ENCODE peak calls at places on chromosomes 11 and 22, in ten cellular contexts. I, W, L, S, J, C, Z, Y, T and D are unnamed samples.

GRCh38 chr11:15845261-15845660 is 511.1 kb downstream of the SOX6 start:
- DNase-seq in C (no peak), Z (no peak), L (no peak), W (peak), J (peak), S (peak), Y (no peak), I (no peak), T (no peak), D (no peak)

GRCh38 chr11:83682645-83682973 is 396.4 kb upstream of the CCDC90B start:
- DNase-seq in S (no peak), W (no peak), L (no peak), C (no peak), I (no peak), T (no peak), J (no peak), Z (no peak), Y (no peak), D (no peak)

GRCh38 chr22:40289991-40290459 is 56.3 kb upstream of the ADSL start:
- DNase-seq in Y (no peak), Z (no peak), J (no peak), C (no peak), S (no peak), W (no peak), L (no peak), I (no peak), T (no peak), D (no peak)

GRCh38 chr22:22692707-22693530 is 48.5 kb downstream of the GGTLC2 start:
- DNase-seq in S (peak), Z (no peak), L (no peak), I (no peak), C (peak), T (peak), W (peak), J (peak), Y (no peak), D (no peak)

GRCh38 chr22:40668611-40669390 is 10.5 kb upstream of the MCHR1 start:
- DNase-seq in T (peak), C (no peak), L (peak), S (no peak), Y (no peak), I (peak), J (no peak), Z (peak), W (peak), D (peak)

GRCh38 chr11:115193931-115194797 is 310.1 kb downstream of the CADM1 start:
- DNase-seq in L (no peak), C (no peak), Z (no peak), T (no peak), I (no peak), J (no peak), W (no peak), Y (no peak), S (no peak), D (no peak)

GRCh38 chr11:8699903-8700302 is 17.3 kb downstream of the RPL27A start:
- DNase-seq in I (no peak), L (no peak), Y (no peak), S (no peak), W (peak), J (peak), C (no peak), Z (no peak), T (peak), D (no peak)

GRCh38 chr22:28181332-28181731 is 262.3 kb upstream of the PITPNB start:
- DNase-seq in Z (no peak), I (peak), T (peak), L (no peak), C (no peak), W (no peak), Y (no peak), J (no peak), S (no peak), D (no peak)

DNA sequence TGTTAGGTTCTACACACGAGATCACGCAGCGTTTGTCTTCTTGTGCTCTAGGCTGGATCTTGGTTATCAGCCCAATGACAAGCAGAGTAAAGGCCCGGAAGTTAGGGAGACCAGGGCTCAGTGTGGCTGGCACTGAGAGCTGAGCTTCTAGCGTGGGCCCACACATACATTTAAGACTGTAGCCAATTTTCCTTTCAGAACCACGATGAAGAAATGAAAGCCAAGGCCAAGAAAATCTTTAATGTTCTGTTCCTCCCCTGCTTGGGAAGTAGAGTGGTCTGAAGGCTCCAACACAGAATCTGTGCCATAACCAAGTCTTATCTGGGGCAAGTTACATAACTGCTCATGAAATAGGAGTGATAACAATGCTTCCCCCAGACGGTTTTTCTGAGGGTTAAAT is 4.7 kb upstream of the ST3GAL4 start:
- DNase-seq in W (no peak), J (no peak), S (no peak), T (no peak), L (no peak), Z (no peak), Y (no peak), C (no peak), I (no peak), D (no peak)
- TF ChIP-seq CTCF in W (no peak), J (no peak), S (no peak), T (no peak), L (no peak), Z (no peak), Y (no peak), C (no peak), I (no peak), D (no peak)

DNA sequence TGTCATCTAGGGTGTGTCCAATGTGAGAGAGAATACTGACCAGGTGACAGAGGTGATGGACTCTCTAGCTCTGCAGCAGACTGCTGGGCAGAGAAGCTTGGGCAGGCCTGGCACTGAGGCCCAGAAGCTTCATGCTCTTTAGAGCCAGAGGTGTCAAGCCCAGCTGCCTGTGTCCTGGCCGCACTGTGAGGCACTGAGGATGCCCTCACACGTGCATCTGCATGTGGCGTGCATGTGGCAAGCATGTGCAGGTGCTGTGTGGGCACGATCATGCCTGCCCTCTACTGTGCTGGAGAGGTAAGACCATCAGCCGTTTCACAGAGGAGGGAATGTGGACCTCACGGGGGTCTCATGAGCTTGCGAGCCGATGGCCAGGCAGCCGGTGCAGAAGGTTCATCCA is 15.8 kb upstream of the TXNRD2 start:
- DNase-seq in J (no peak), C (peak), L (no peak), I (no peak), T (no peak), S (no peak), W (no peak), Z (no peak), Y (no peak), D (no peak)
- TF ChIP-seq CTCF in J (no peak), C (no peak), L (no peak), I (no peak), T (no peak), S (no peak), W (no peak), Z (peak), Y (no peak), D (peak)

GRCh38 chr11:18775492-18776292 is 15.9 kb downstream of the PTPN5 start:
- DNase-seq in T (peak), I (no peak), S (peak), W (peak), L (no peak), C (peak), Y (no peak), J (peak), Z (no peak), D (no peak)
- TF ChIP-seq CTCF in T (peak), I (peak), S (peak), W (peak), L (peak), C (peak), Y (no peak), J (peak), Z (peak), D (peak)

GRCh38 chr11:92225563-92226308 is 1.1 kb downstream of the FAT3 start:
- DNase-seq in I (no peak), L (no peak), Y (no peak), J (peak), C (peak), Z (no peak), T (no peak), W (peak), S (peak), D (no peak)
- TF ChIP-seq CTCF in I (peak), L (peak), Y (no peak), J (no peak), C (no peak), Z (peak), T (no peak), W (no peak), S (no peak), D (peak)

DNA sequence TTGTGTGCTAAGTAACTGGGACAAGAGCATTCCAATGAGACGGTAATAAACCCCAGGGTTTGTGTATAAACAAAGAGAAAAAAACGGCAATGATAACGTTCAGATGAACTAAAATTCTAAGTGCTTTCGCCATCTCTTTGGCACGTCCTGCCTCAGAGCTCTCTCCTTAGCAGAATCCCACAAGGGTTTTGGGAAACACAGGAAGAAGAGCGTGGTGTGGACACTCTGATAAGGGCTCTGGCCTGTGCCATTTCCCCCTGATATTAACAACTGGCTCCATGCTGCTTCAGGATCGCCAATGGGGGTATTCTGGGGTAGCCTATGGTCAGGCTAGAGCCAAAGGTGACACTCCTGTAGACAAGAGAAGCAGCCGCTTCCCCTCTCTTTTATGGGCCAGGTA is 18.4 kb downstream of the ABCC8 start:
- DNase-seq in Z (no peak), Y (no peak), I (no peak), J (no peak), W (no peak), S (no peak), T (no peak), C (no peak), L (no peak), D (no peak)
- TF ChIP-seq CTCF in Z (no peak), Y (no peak), I (no peak), J (no peak), W (no peak), S (no peak), T (no peak), C (no peak), L (no peak), D (no peak)

DNA sequence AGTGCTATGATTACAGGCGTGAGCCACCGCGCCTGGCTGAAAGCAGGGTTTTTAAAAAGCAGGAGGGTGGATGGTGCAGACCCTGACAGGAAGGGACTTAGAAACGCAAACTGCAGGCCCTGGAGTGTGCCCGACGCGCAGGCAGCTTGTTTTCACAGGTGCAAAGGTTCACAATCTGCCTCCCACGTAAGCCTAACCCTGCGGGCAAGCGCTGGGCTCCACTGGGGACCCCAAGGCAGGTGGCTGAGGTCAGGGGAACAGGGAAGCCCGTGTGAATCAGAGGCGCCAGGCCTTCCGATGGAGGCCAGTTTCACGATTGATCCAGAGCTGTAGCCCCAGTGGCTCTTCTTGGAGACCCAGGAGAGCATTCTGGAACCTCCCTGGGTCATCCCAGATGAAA is 256.3 kb downstream of the BRD1 start:
- DNase-seq in I (no peak), L (no peak), T (no peak), Z (no peak), S (no peak), C (no peak), W (no peak), J (no peak), Y (peak), D (no peak)
- TF ChIP-seq CTCF in I (no peak), L (no peak), T (no peak), Z (no peak), S (no peak), C (no peak), W (no peak), J (no peak), Y (no peak), D (no peak)

GRCh38 chr22:43847376-43848289 is 14.7 kb downstream of the SULT4A1 start:
- DNase-seq in I (no peak), C (peak), L (no peak), S (no peak), J (no peak), T (no peak), Y (no peak), W (no peak), Z (no peak), D (no peak)

GRCh38 chr22:43846966-43847365 is 15.3 kb downstream of the SULT4A1 start:
- DNase-seq in Y (no peak), I (no peak), L (no peak), W (no peak), S (no peak), Z (no peak), J (no peak), C (peak), T (no peak), D (no peak)

GRCh38 chr22:43850529-43850928 is 11.8 kb downstream of the SULT4A1 start:
- DNase-seq in S (no peak), Y (no peak), W (no peak), L (no peak), C (peak), J (no peak), Z (no peak), I (no peak), T (no peak), D (no peak)

GRCh38 chr22:43849731-43850130 is 12.6 kb downstream of the SULT4A1 start:
- DNase-seq in L (no peak), T (no peak), C (peak), S (no peak), W (no peak), J (no peak), I (no peak), Z (no peak), Y (no peak), D (no peak)

DNA sequence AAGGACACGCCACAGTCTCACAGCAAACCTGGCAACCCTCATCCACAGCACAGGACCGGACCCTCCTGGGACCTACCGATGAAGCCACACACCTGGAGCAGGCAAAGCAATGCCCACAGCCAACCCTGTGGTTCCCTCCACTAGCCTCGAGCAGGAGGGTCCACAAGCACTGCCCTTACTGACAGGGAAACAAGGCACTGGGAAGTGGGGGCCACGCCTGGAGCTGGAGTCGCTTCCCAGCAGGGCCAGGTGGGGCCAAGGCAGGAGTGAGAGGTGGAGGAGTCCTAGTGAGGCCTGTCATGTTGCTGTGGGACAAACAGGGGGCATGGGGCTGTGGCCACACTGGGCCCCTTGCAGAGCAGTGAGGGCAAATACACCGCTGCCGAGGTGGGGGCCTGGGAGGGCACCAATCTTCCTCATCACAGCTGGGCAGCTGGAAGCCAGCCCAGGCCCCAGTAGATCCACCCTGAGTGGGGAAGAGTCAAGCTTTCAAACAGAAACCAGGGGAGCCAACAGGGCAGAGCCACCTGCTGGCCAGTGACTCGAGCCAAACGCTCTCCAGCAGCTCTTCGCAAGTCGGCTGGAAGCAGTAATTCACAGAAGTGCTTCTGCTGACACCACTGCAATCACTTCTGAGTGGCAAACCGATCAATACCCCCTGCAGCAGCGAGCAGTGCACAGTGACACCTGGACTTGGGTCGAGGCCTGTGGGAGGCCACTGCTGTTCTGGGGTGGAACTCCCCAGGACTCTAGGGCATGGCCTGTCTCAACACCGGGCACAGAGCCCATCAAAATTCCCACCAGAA is 13.7 kb downstream of the SULT4A1 start:
- DNase-seq in L (no peak), W (peak), Y (no peak), C (peak), J (peak), I (no peak), T (peak), Z (no peak), S (no peak), D (no peak)
- TF ChIP-seq CTCF in L (peak), W (peak), Y (peak), C (no peak), J (no peak), I (peak), T (peak), Z (peak), S (peak), D (peak)

GRCh38 chr11:38323961-38324761 is 1726.1 kb upstream of the RAG2 start:
- DNase-seq in W (no peak), S (no peak), J (no peak), L (no peak), T (no peak), I (no peak), Z (no peak), Y (no peak), C (no peak), D (no peak)
- TF ChIP-seq CTCF in W (no peak), S (no peak), J (no peak), L (no peak), T (no peak), I (no peak), Z (no peak), Y (no peak), C (no peak), D (no peak)

GRCh38 chr11:84719935-84720577 is 907.1 kb downstream of the DLG2 start:
- DNase-seq in Y (no peak), L (no peak), W (peak), J (peak), C (peak), I (no peak), T (no peak), S (peak), Z (no peak), D (no peak)

GRCh38 chr11:84721561-84721961 is 905.6 kb downstream of the DLG2 start:
- DNase-seq in S (no peak), J (no peak), I (no peak), C (no peak), T (no peak), Z (no peak), Y (no peak), W (no peak), L (no peak), D (no peak)

GRCh38 chr11:84722583-84723108 is 904.5 kb downstream of the DLG2 start:
- DNase-seq in L (no peak), S (peak), I (no peak), W (peak), T (no peak), Z (no peak), C (no peak), J (peak), Y (no peak), D (no peak)

GRCh38 chr11:84720706-84721402 is 906.3 kb downstream of the DLG2 start:
- DNase-seq in L (no peak), I (no peak), Z (no peak), Y (peak), J (peak), S (peak), C (peak), T (no peak), W (peak), D (no peak)
- TF ChIP-seq CTCF in L (no peak), I (no peak), Z (no peak), Y (no peak), J (no peak), S (no peak), C (no peak), T (no peak), W (no peak), D (no peak)